ENCODE peak calls at places on chromosomes 6 and 20, in seven cellular contexts. Q is endothelial cell of umbilical vein, K is psoas muscle, X is hepatocyte, L is H9, O is WERI-Rb-1, W is endodermal cell. S is an unnamed sample.

GRCh38 chr20:46963196-46963529 is 68.5 kb downstream of the EYA2 start:
- DNase-seq in Q (no peak), K (no peak), X (no peak), L (no peak), O (no peak), W (no peak), S (peak)

GRCh38 chr20:64075556-64075955 is 3.8 kb downstream of the RGS19 start:
- DNase-seq in Q (no peak), K (no peak), X (no peak), L (no peak), O (no peak), W (no peak), S (no peak)

GRCh38 chr6:156852858-156853216 is 75.7 kb downstream of the ARID1B start:
- DNase-seq in Q (no peak), K (no peak), X (no peak), L (peak), O (peak), W (no peak), S (no peak)

GRCh38 chr6:81838724-81839425 is 86.4 kb upstream of the TENT5A start:
- DNase-seq in Q (no peak), K (no peak), X (no peak), L (no peak), O (no peak), W (no peak), S (no peak)

GRCh38 chr6:122702846-122703245 is 76.7 kb upstream of the FABP7 start:
- DNase-seq in Q (no peak), K (no peak), X (no peak), L (no peak), O (no peak), W (no peak), S (no peak)

GRCh38 chr6:105879902-105880547 is 206.1 kb upstream of the PRDM1 start:
- DNase-seq in Q (no peak), K (no peak), X (no peak), L (no peak), O (no peak), W (no peak), S (no peak)

GRCh38 chr20:44211177-44212039 is 837 bp upstream of the OSER1 start:
- DNase-seq in Q (no peak), K (no peak), X (peak), L (no peak), O (no peak), W (no peak), S (peak)

GRCh38 chr6:149940673-149940984 is 1.2 kb upstream of the ULBP2 start:
- DNase-seq in Q (no peak), K (no peak), X (no peak), L (no peak), O (no peak), W (peak), S (no peak)

GRCh38 chr6:150169609-150170008 is 26.8 kb downstream of the PPP1R14C start:
- DNase-seq in Q (no peak), K (no peak), X (no peak), L (no peak), O (no peak), W (no peak), S (no peak)

GRCh38 chr6:101578306-101578705 is 184.8 kb downstream of the GRIK2 start:
- DNase-seq in Q (no peak), K (no peak), X (no peak), L (no peak), O (no peak), W (no peak), S (no peak)

GRCh38 chr6:131199568-131200272 is 64.5 kb downstream of the AKAP7 start:
- DNase-seq in Q (peak), K (no peak), X (peak), L (peak), O (peak), W (peak), S (no peak)

GRCh38 chr6:88785478-88785877 is 177.9 kb downstream of the RNGTT start:
- DNase-seq in Q (no peak), K (no peak), X (no peak), L (no peak), O (no peak), W (no peak), S (no peak)

GRCh38 chr20:41178904-41179432 is 41.6 kb downstream of the PLCG1 start:
- DNase-seq in Q (peak), K (no peak), X (no peak), L (peak), O (no peak), W (peak), S (no peak)

GRCh38 chr20:1720226-1720625 is 62.6 kb upstream of the SIRPG start:
- DNase-seq in Q (no peak), K (no peak), X (no peak), L (no peak), O (no peak), W (no peak), S (no peak)

GRCh38 chr6:123901441-123901840 is 97.8 kb downstream of the NKAIN2 start:
- DNase-seq in Q (peak), K (no peak), X (no peak), L (no peak), O (no peak), W (no peak), S (no peak)

GRCh38 chr6:115901896-115902295 is 158.8 kb downstream of the FRK start:
- DNase-seq in Q (no peak), K (no peak), X (no peak), L (no peak), O (peak), W (no peak), S (no peak)

GRCh38 chr20:14117768-14118167 is 122.5 kb downstream of the MACROD2 start:
- DNase-seq in Q (no peak), K (no peak), X (no peak), L (no peak), O (no peak), W (no peak), S (no peak)

GRCh38 chr20:55103188-55103587 is 627.8 kb downstream of the DOK5 start:
- DNase-seq in Q (no peak), K (no peak), X (peak), L (no peak), O (no peak), W (peak), S (no peak)

GRCh38 chr20:33656010-33656782 is 5.9 kb upstream of the C20orf144 start:
- DNase-seq in Q (no peak), K (no peak), X (no peak), L (no peak), O (no peak), W (peak), S (no peak)

GRCh38 chr20:45067087-45067486 is 33.8 kb downstream of the KCNS1 start:
- DNase-seq in Q (no peak), K (no peak), X (no peak), L (no peak), O (no peak), W (no peak), S (no peak)

GRCh38 chr20:1327827-1328679 is 886 bp downstream of the SDCBP2 start:
- DNase-seq in Q (no peak), K (no peak), X (peak), L (peak), O (no peak), W (peak), S (no peak)

GRCh38 chr20:17568045-17568788 is 1.7 kb upstream of the DSTN start:
- DNase-seq in Q (peak), K (no peak), X (peak), L (no peak), O (no peak), W (no peak), S (no peak)

GRCh38 chr20:55649254-55649653 is 356.1 kb downstream of the CBLN4 start:
- DNase-seq in Q (no peak), K (no peak), X (no peak), L (no peak), O (no peak), W (no peak), S (no peak)

GRCh38 chr6:125142614-125143013 is 11.0 kb upstream of the TPD52L1 start:
- DNase-seq in Q (no peak), K (no peak), X (no peak), L (no peak), O (no peak), W (no peak), S (no peak)

GRCh38 chr6:27145731-27146455 is 101.6 kb upstream of the PRSS16 start:
- DNase-seq in Q (peak), K (peak), X (peak), L (peak), O (no peak), W (peak), S (peak)

GRCh38 chr6:25050356-25050755 is 114.6 kb upstream of the RIPOR2 start:
- DNase-seq in Q (peak), K (no peak), X (peak), L (no peak), O (no peak), W (no peak), S (no peak)

GRCh38 chr6:165571068-165571682 is 91.9 kb downstream of the PDE10A start:
- DNase-seq in Q (no peak), K (no peak), X (no peak), L (no peak), O (no peak), W (no peak), S (no peak)

GRCh38 chr6:87436435-87436834 is 28.7 kb downstream of the CFAP206 start:
- DNase-seq in Q (peak), K (no peak), X (peak), L (peak), O (no peak), W (peak), S (peak)

GRCh38 chr20:64049060-64049886 is at the start of gene SOX18:
- DNase-seq in Q (peak), K (no peak), X (peak), L (peak), O (no peak), W (peak), S (no peak)

GRCh38 chr20:10352934-10353866 is 80.8 kb downstream of the MKKS start:
- DNase-seq in Q (peak), K (no peak), X (no peak), L (no peak), O (no peak), W (no peak), S (no peak)

GRCh38 chr6:136549359-136550044 is 720 bp downstream of the MAP7 start:
- DNase-seq in Q (no peak), K (no peak), X (peak), L (peak), O (peak), W (peak), S (no peak)

GRCh38 chr6:56450882-56451739 is 191.6 kb downstream of the DST start:
- DNase-seq in Q (peak), K (peak), X (peak), L (no peak), O (peak), W (no peak), S (peak)

GRCh38 chr6:6191476-6191875 is 129.0 kb downstream of the F13A1 start:
- DNase-seq in Q (no peak), K (no peak), X (no peak), L (peak), O (no peak), W (peak), S (peak)

GRCh38 chr6:31842056-31842455 is 14.5 kb downstream of the HSPA1B start:
- DNase-seq in Q (no peak), K (no peak), X (no peak), L (no peak), O (no peak), W (no peak), S (no peak)

GRCh38 chr6:99846021-99846420 is 148.0 kb downstream of the MCHR2 start:
- DNase-seq in Q (no peak), K (no peak), X (no peak), L (no peak), O (no peak), W (no peak), S (no peak)

GRCh38 chr6:134437376-134437775 is 119.5 kb upstream of the SGK1 start:
- DNase-seq in Q (peak), K (no peak), X (no peak), L (no peak), O (no peak), W (no peak), S (no peak)

GRCh38 chr6:158028421-158028820 is 46.8 kb downstream of the SYNJ2 start:
- DNase-seq in Q (no peak), K (no peak), X (peak), L (no peak), O (no peak), W (no peak), S (no peak)

GRCh38 chr6:156963712-156964700 is 186.8 kb downstream of the ARID1B start:
- DNase-seq in Q (no peak), K (peak), X (peak), L (no peak), O (no peak), W (no peak), S (peak)

GRCh38 chr6:111766524-111766857 is 106.8 kb downstream of the FYN start:
- DNase-seq in Q (no peak), K (no peak), X (no peak), L (no peak), O (no peak), W (no peak), S (no peak)
- H3K27ac ChIP-seq in Q (no peak), K (no peak), X (no peak), L (no peak), O (no peak), W (no peak), S (no peak)

GRCh38 chr6:96721227-96721626 is 116.0 kb downstream of the GPR63 start:
- DNase-seq in Q (no peak), K (no peak), X (no peak), L (no peak), O (no peak), W (no peak), S (peak)

GRCh38 chr6:96716221-96716620 is 121.1 kb downstream of the GPR63 start:
- DNase-seq in Q (no peak), K (no peak), X (no peak), L (peak), O (peak), W (peak), S (peak)
- H3K27ac ChIP-seq in Q (no peak), K (no peak), X (no peak), L (no peak), O (no peak), W (no peak), S (no peak)

GRCh38 chr6:148273962-148274752 is 68.5 kb upstream of the SASH1 start:
- DNase-seq in Q (no peak), K (no peak), X (no peak), L (no peak), O (no peak), W (no peak), S (no peak)
- H3K27ac ChIP-seq in Q (no peak), K (no peak), X (no peak), L (no peak), O (no peak), W (no peak), S (no peak)

GRCh38 chr6:154468760-154469159 is 41.7 kb downstream of the CNKSR3 start:
- DNase-seq in Q (no peak), K (no peak), X (no peak), L (no peak), O (no peak), W (no peak), S (no peak)

GRCh38 chr6:154471609-154472362 is 38.7 kb downstream of the CNKSR3 start:
- DNase-seq in Q (no peak), K (no peak), X (no peak), L (no peak), O (no peak), W (no peak), S (no peak)

GRCh38 chr6:154466971-154467679 is 43.4 kb downstream of the CNKSR3 start:
- DNase-seq in Q (no peak), K (no peak), X (no peak), L (no peak), O (no peak), W (no peak), S (peak)

GRCh38 chr6:154466139-154466538 is 44.3 kb downstream of the CNKSR3 start:
- DNase-seq in Q (no peak), K (no peak), X (no peak), L (no peak), O (no peak), W (no peak), S (no peak)

GRCh38 chr6:154469306-154469935 is 41.1 kb downstream of the CNKSR3 start:
- DNase-seq in Q (no peak), K (no peak), X (no peak), L (no peak), O (no peak), W (no peak), S (no peak)
- H3K27ac ChIP-seq in Q (no peak), K (no peak), X (no peak), L (no peak), O (no peak), W (no peak), S (no peak)

DNA sequence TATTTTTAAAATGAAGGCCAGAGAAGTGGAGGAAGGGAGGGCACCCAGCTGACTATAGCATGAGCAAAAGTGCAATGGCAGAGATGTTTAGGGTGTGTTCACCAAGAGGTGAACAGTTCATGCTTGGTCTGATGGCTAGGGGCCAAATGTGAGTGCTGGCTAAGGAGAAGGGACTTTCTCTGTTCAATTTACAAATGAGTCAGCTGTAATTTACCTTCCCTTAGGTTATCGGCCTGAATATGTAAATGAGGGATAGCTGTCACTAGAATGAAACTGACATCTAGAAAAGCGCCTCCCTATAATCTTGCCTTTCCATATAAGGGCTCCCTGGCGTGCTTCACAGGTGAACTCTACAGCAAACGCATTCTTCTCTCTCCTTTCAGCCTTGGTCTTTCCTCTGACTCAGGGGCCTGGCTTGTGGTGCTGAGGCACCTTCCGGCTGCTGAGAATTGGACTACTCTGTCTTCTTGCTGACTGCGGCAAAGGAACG is 114.7 kb upstream of the BACH2 start:
- DNase-seq in Q (no peak), K (no peak), X (peak), L (peak), O (no peak), W (peak), S (no peak)
- H3K27ac ChIP-seq in Q (no peak), K (no peak), X (no peak), L (no peak), O (no peak), W (no peak), S (no peak)

DNA sequence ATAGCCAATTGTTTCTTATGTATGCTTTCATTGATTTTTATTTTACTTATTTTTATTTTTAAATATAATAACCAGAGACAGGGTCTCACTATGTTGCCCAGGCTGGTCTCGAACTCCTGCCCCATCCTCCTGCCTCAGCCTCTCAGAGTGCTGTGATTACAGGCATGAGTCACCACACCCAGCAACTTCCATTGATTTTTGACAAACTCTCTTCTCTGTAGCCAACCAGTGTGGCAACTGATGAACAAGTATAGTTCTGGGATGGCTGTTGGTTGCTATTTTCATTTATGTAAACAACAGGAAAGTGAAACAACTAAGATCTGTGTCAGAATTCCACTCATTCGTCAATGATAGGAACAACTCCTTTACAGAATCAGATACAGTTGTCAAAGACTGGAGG is 356.7 kb upstream of the JARID2 start:
- DNase-seq in Q (no peak), K (no peak), X (peak), L (no peak), O (no peak), W (no peak), S (no peak)
- H3K27ac ChIP-seq in Q (no peak), K (peak), X (peak), L (no peak), O (no peak), W (no peak), S (no peak)